ENCODE peak calls at places on chromosomes 11 and 22, in six cellular contexts. K is neural crest cell; E is stimulated activated CD8-positive, alpha-beta memory T cell treated with anti-CD3 and anti-CD28 coated beads, Interleukin-2, amount 100 ng/mL, for 48 hours; G is pulmonary artery endothelial cell; W is stimulated activated CD4-positive, alpha-beta T cell treated with anti-CD3 and anti-CD28 coated beads, TNF-alpha, amount 100 ng/mL, for 4 hours; D is Calu3. Q is an unnamed sample.

GRCh38 chr11:30619767-30620166 is 33.6 kb upstream of the MPPED2 start:
- DNase-seq in K (no peak), E (no peak), G (no peak), W (no peak), D (no peak), Q (no peak)

GRCh38 chr11:60763692-60764369 is 7.2 kb downstream of the MS4A15 start:
- DNase-seq in K (no peak), E (no peak), G (no peak), W (no peak), D (no peak), Q (no peak)

GRCh38 chr11:16774920-16775603 is 36.6 kb downstream of the C11orf58 start:
- DNase-seq in K (no peak), E (no peak), G (no peak), W (no peak), D (no peak), Q (no peak)

GRCh38 chr11:78349114-78349513 is 68.5 kb downstream of the GAB2 start:
- DNase-seq in K (no peak), E (no peak), G (no peak), W (no peak), D (no peak), Q (no peak)

GRCh38 chr11:79167510-79168188 is 273.2 kb downstream of the TENM4 start:
- DNase-seq in K (no peak), E (no peak), G (no peak), W (no peak), D (no peak), Q (no peak)

GRCh38 chr11:1205121-1205986 is 17.5 kb upstream of the MUC5B start:
- DNase-seq in K (no peak), E (no peak), G (no peak), W (no peak), D (no peak), Q (peak)

GRCh38 chr11:1881442-1882264 is 10.0 kb downstream of the PRR33 start:
- DNase-seq in K (no peak), E (no peak), G (no peak), W (no peak), D (no peak), Q (no peak)

GRCh38 chr22:19080853-19081252 is 41.4 kb downstream of the DGCR2 start:
- DNase-seq in K (no peak), E (no peak), G (no peak), W (no peak), D (no peak), Q (no peak)

GRCh38 chr11:34481307-34481706 is 32.3 kb downstream of the ELF5 start:
- DNase-seq in K (no peak), E (no peak), G (no peak), W (no peak), D (no peak), Q (no peak)

GRCh38 chr11:111402411-111402810 is 23.3 kb upstream of the POU2AF1 start:
- DNase-seq in K (no peak), E (no peak), G (no peak), W (no peak), D (no peak), Q (no peak)

GRCh38 chr22:39315389-39315788 is 4.0 kb downstream of the RPL3 start:
- DNase-seq in K (no peak), E (no peak), G (no peak), W (no peak), D (no peak), Q (no peak)

GRCh38 chr11:130580372-130580771 is 131.9 kb downstream of the ADAMTS15 start:
- DNase-seq in K (no peak), E (no peak), G (peak), W (no peak), D (peak), Q (peak)

GRCh38 chr22:47030881-47031627 is 268.6 kb downstream of the TBC1D22A start:
- DNase-seq in K (no peak), E (no peak), G (no peak), W (no peak), D (no peak), Q (no peak)

GRCh38 chr11:3083321-3083720 is 26.1 kb upstream of the CARS1 start:
- DNase-seq in K (no peak), E (no peak), G (no peak), W (no peak), D (no peak), Q (no peak)

GRCh38 chr11:8060801-8061554 is 20.0 kb upstream of the TUB start:
- DNase-seq in K (no peak), E (no peak), G (no peak), W (no peak), D (no peak), Q (no peak)

GRCh38 chr11:80388133-80388532 is 947.3 kb upstream of the TENM4 start:
- DNase-seq in K (no peak), E (no peak), G (no peak), W (no peak), D (no peak), Q (peak)

GRCh38 chr11:30128269-30128932 is 102.4 kb upstream of the FSHB start:
- DNase-seq in K (no peak), E (no peak), G (no peak), W (no peak), D (peak), Q (no peak)

GRCh38 chr11:134802116-134802515 is 390.1 kb upstream of the B3GAT1 start:
- DNase-seq in K (peak), E (no peak), G (no peak), W (no peak), D (no peak), Q (no peak)

GRCh38 chr22:41659941-41660340 is 28.7 kb downstream of the SNU13 start:
- DNase-seq in K (no peak), E (no peak), G (no peak), W (no peak), D (no peak), Q (no peak)

GRCh38 chr11:112453601-112454577 is 193.2 kb upstream of the PLET1 start:
- DNase-seq in K (peak), E (peak), G (no peak), W (no peak), D (peak), Q (peak)

GRCh38 chr11:68049509-68050370 is 10.9 kb downstream of the TCIRG1 start:
- DNase-seq in K (no peak), E (no peak), G (no peak), W (no peak), D (no peak), Q (no peak)

GRCh38 chr22:40668611-40669390 is 10.5 kb upstream of the MCHR1 start:
- DNase-seq in K (no peak), E (no peak), G (peak), W (no peak), D (no peak), Q (no peak)

GRCh38 chr22:50577987-50578775 is at the start of gene CPT1B:
- DNase-seq in K (no peak), E (no peak), G (no peak), W (no peak), D (no peak), Q (no peak)

GRCh38 chr22:36056980-36057379 is 28.4 kb upstream of the RBFOX2 start:
- DNase-seq in K (no peak), E (no peak), G (no peak), W (no peak), D (no peak), Q (no peak)

GRCh38 chr22:24965822-24966626 is 13.5 kb downstream of the KIAA1671 start:
- DNase-seq in K (no peak), E (no peak), G (no peak), W (no peak), D (peak), Q (no peak)

GRCh38 chr11:131279685-131280084 is 90.7 kb upstream of the NTM start:
- DNase-seq in K (no peak), E (no peak), G (no peak), W (no peak), D (no peak), Q (no peak)

GRCh38 chr22:23088199-23088604 is 17.9 kb downstream of the GNAZ start:
- DNase-seq in K (no peak), E (no peak), G (no peak), W (no peak), D (peak), Q (peak)

GRCh38 chr22:46721716-46722115 is 16.3 kb downstream of the CERK start:
- DNase-seq in K (no peak), E (no peak), G (no peak), W (no peak), D (no peak), Q (no peak)

GRCh38 chr11:122207921-122208764 is 92.1 kb upstream of the BLID start:
- DNase-seq in K (no peak), E (no peak), G (no peak), W (no peak), D (no peak), Q (no peak)